ENCODE peak calls at places on chromosomes 4 and X, in seven cellular contexts. One of them, this sample, is unnamed.

GRCh38 chrX:12843061-12843667 is 23.7 kb upstream of the TLR7 start:
- DNase-seq in HepG2: no peak
- DNase-seq in SK-N-SH: no peak
- DNase-seq in GM12878: peak; percentile 15
- DNase-seq in HCT116: no peak
- DNase-seq in H1: no peak
- DNase-seq in K562: no peak
- DNase-seq in this sample: no peak

GRCh38 chr4:52199574-52200338 is 148.7 kb downstream of the SPATA18 start:
- DNase-seq in HepG2: peak; percentile 10
- DNase-seq in SK-N-SH: no peak
- DNase-seq in GM12878: no peak
- DNase-seq in HCT116: no peak
- DNase-seq in H1: no peak
- DNase-seq in K562: no peak
- DNase-seq in this sample: peak; percentile 36

GRCh38 chr4:85703098-85703497 is 228.1 kb downstream of the ARHGAP24 start:
- DNase-seq in HepG2: no peak
- DNase-seq in SK-N-SH: no peak
- DNase-seq in GM12878: no peak
- DNase-seq in HCT116: no peak
- DNase-seq in H1: no peak
- DNase-seq in K562: no peak
- DNase-seq in this sample: no peak

GRCh38 chrX:12249997-12250396 is 111.7 kb downstream of the FRMPD4 start:
- DNase-seq in HepG2: no peak
- DNase-seq in SK-N-SH: no peak
- DNase-seq in GM12878: no peak
- DNase-seq in HCT116: no peak
- DNase-seq in H1: no peak
- DNase-seq in K562: no peak
- DNase-seq in this sample: no peak

GRCh38 chr4:81164623-81165416 is 50.2 kb downstream of the PRKG2 start:
- DNase-seq in HepG2: peak; percentile 40
- DNase-seq in SK-N-SH: no peak
- DNase-seq in GM12878: no peak
- DNase-seq in HCT116: peak; percentile 92
- DNase-seq in H1: no peak
- DNase-seq in K562: no peak
- DNase-seq in this sample: no peak

GRCh38 chr4:13881880-13882279 is 254.4 kb upstream of the BOD1L1 start:
- DNase-seq in HepG2: no peak
- DNase-seq in SK-N-SH: no peak
- DNase-seq in GM12878: no peak
- DNase-seq in HCT116: no peak
- DNase-seq in H1: no peak
- DNase-seq in K562: no peak
- DNase-seq in this sample: no peak

GRCh38 chr4:75834772-75835154 is 67.5 kb downstream of the PPEF2 start:
- DNase-seq in HepG2: peak; percentile 12
- DNase-seq in SK-N-SH: no peak
- DNase-seq in GM12878: no peak
- DNase-seq in HCT116: no peak
- DNase-seq in H1: no peak
- DNase-seq in K562: no peak
- DNase-seq in this sample: no peak

GRCh38 chrX:106300656-106301055 is 132.6 kb downstream of the PWWP3B start:
- DNase-seq in HepG2: no peak
- DNase-seq in SK-N-SH: no peak
- DNase-seq in GM12878: no peak
- DNase-seq in HCT116: peak; percentile 67
- DNase-seq in H1: no peak
- DNase-seq in K562: no peak
- DNase-seq in this sample: peak; percentile 35

GRCh38 chrX:83658731-83659130 is 150.6 kb downstream of the POU3F4 start:
- DNase-seq in HepG2: peak; percentile 2
- DNase-seq in SK-N-SH: peak; percentile 8
- DNase-seq in GM12878: no peak
- DNase-seq in HCT116: no peak
- DNase-seq in H1: no peak
- DNase-seq in K562: no peak
- DNase-seq in this sample: no peak

GRCh38 chr4:167144605-167145004 is 89.7 kb downstream of the SPOCK3 start:
- DNase-seq in HepG2: no peak
- DNase-seq in SK-N-SH: no peak
- DNase-seq in GM12878: no peak
- DNase-seq in HCT116: no peak
- DNase-seq in H1: no peak
- DNase-seq in K562: no peak
- DNase-seq in this sample: no peak

GRCh38 chrX:108245462-108245861 is 153.9 kb downstream of the ATG4A start:
- DNase-seq in HepG2: no peak
- DNase-seq in SK-N-SH: no peak
- DNase-seq in GM12878: no peak
- DNase-seq in HCT116: no peak
- DNase-seq in H1: no peak
- DNase-seq in K562: no peak
- DNase-seq in this sample: no peak

GRCh38 chrX:12685541-12685940 is 105.7 kb upstream of the PRPS2 start:
- DNase-seq in HepG2: no peak
- DNase-seq in SK-N-SH: no peak
- DNase-seq in GM12878: no peak
- DNase-seq in HCT116: no peak
- DNase-seq in H1: no peak
- DNase-seq in K562: no peak
- DNase-seq in this sample: no peak

GRCh38 chr4:118032691-118033090 is 1.6 kb upstream of the NDST3 start:
- DNase-seq in HepG2: no peak
- DNase-seq in SK-N-SH: peak; percentile 11
- DNase-seq in GM12878: no peak
- DNase-seq in HCT116: peak; percentile 29
- DNase-seq in H1: no peak
- DNase-seq in K562: no peak
- DNase-seq in this sample: no peak

GRCh38 chr4:46329118-46329976 is 60.6 kb downstream of the GABRA2 start:
- DNase-seq in HepG2: peak; percentile 46
- DNase-seq in SK-N-SH: peak; percentile 2
- DNase-seq in GM12878: no peak
- DNase-seq in HCT116: no peak
- DNase-seq in H1: peak; percentile 7
- DNase-seq in K562: no peak
- DNase-seq in this sample: peak; percentile 77

GRCh38 chr4:71050809-71051208 is 57.4 kb downstream of the DCK start:
- DNase-seq in HepG2: no peak
- DNase-seq in SK-N-SH: no peak
- DNase-seq in GM12878: no peak
- DNase-seq in HCT116: no peak
- DNase-seq in H1: no peak
- DNase-seq in K562: no peak
- DNase-seq in this sample: no peak

GRCh38 chrX:53538781-53539180 is 104.6 kb upstream of the HSD17B10 start:
- DNase-seq in HepG2: no peak
- DNase-seq in SK-N-SH: no peak
- DNase-seq in GM12878: no peak
- DNase-seq in HCT116: no peak
- DNase-seq in H1: no peak
- DNase-seq in K562: no peak
- DNase-seq in this sample: no peak

GRCh38 chr4:128793859-128794667 is 15.4 kb upstream of the JADE1 start:
- DNase-seq in HepG2: no peak
- DNase-seq in SK-N-SH: no peak
- DNase-seq in GM12878: no peak
- DNase-seq in HCT116: no peak
- DNase-seq in H1: no peak
- DNase-seq in K562: no peak
- DNase-seq in this sample: no peak

GRCh38 chrX:40065291-40066046 is 32.3 kb downstream of the BCOR start:
- DNase-seq in HepG2: no peak
- DNase-seq in SK-N-SH: no peak
- DNase-seq in GM12878: no peak
- DNase-seq in HCT116: no peak
- DNase-seq in H1: no peak
- DNase-seq in K562: no peak
- DNase-seq in this sample: no peak

GRCh38 chr4:161522031-161522430 is 641.8 kb downstream of the FSTL5 start:
- DNase-seq in HepG2: no peak
- DNase-seq in SK-N-SH: no peak
- DNase-seq in GM12878: no peak
- DNase-seq in HCT116: no peak
- DNase-seq in H1: no peak
- DNase-seq in K562: no peak
- DNase-seq in this sample: no peak

GRCh38 chr4:169815606-169816005 is 57.9 kb upstream of the HPF1 start:
- DNase-seq in HepG2: peak; percentile 2
- DNase-seq in SK-N-SH: no peak
- DNase-seq in GM12878: no peak
- DNase-seq in HCT116: no peak
- DNase-seq in H1: no peak
- DNase-seq in K562: no peak
- DNase-seq in this sample: no peak

GRCh38 chrX:2371026-2371778 is 129.6 kb downstream of the DHRSX start:
- DNase-seq in HepG2: no peak
- DNase-seq in SK-N-SH: no peak
- DNase-seq in GM12878: no peak
- DNase-seq in HCT116: no peak
- DNase-seq in H1: peak; percentile 23
- DNase-seq in K562: peak; percentile 59
- DNase-seq in this sample: no peak
- TF ChIP-seq JUND in HepG2: no peak
- TF ChIP-seq JUND in SK-N-SH: no peak
- TF ChIP-seq JUND in GM12878: no peak
- TF ChIP-seq JUND in HCT116: no peak
- TF ChIP-seq JUND in H1: no peak
- TF ChIP-seq JUND in K562: no peak
- TF ChIP-seq JUND in this sample: no peak

GRCh38 chr4:150391052-150391451 is 190.9 kb upstream of the MAB21L2 start:
- DNase-seq in HepG2: no peak
- DNase-seq in SK-N-SH: no peak
- DNase-seq in GM12878: no peak
- DNase-seq in HCT116: no peak
- DNase-seq in H1: no peak
- DNase-seq in K562: no peak
- DNase-seq in this sample: no peak

GRCh38 chr4:150389896-150390530 is 191.9 kb upstream of the MAB21L2 start:
- DNase-seq in HepG2: no peak
- DNase-seq in SK-N-SH: no peak
- DNase-seq in GM12878: no peak
- DNase-seq in HCT116: no peak
- DNase-seq in H1: no peak
- DNase-seq in K562: no peak
- DNase-seq in this sample: no peak

GRCh38 chr4:150385606-150386005 is 196.3 kb upstream of the MAB21L2 start:
- DNase-seq in HepG2: no peak
- DNase-seq in SK-N-SH: no peak
- DNase-seq in GM12878: no peak
- DNase-seq in HCT116: no peak
- DNase-seq in H1: no peak
- DNase-seq in K562: no peak
- DNase-seq in this sample: peak; percentile 12

GRCh38 chr4:150390531-150390910 is 191.4 kb upstream of the MAB21L2 start:
- DNase-seq in HepG2: no peak
- DNase-seq in SK-N-SH: no peak
- DNase-seq in GM12878: no peak
- DNase-seq in HCT116: no peak
- DNase-seq in H1: no peak
- DNase-seq in K562: no peak
- DNase-seq in this sample: no peak

GRCh38 chr4:150387983-150388382 is 194.0 kb upstream of the MAB21L2 start:
- DNase-seq in HepG2: no peak
- DNase-seq in SK-N-SH: no peak
- DNase-seq in GM12878: no peak
- DNase-seq in HCT116: no peak
- DNase-seq in H1: no peak
- DNase-seq in K562: no peak
- DNase-seq in this sample: no peak
- TF ChIP-seq JUND in HepG2: no peak
- TF ChIP-seq JUND in SK-N-SH: no peak
- TF ChIP-seq JUND in GM12878: no peak
- TF ChIP-seq JUND in HCT116: no peak
- TF ChIP-seq JUND in H1: no peak
- TF ChIP-seq JUND in K562: no peak
- TF ChIP-seq JUND in this sample: no peak

GRCh38 chr4:124265701-124266100 is 446.8 kb downstream of the ANKRD50 start:
- DNase-seq in HepG2: no peak
- DNase-seq in SK-N-SH: no peak
- DNase-seq in GM12878: no peak
- DNase-seq in HCT116: no peak
- DNase-seq in H1: no peak
- DNase-seq in K562: no peak
- DNase-seq in this sample: no peak

GRCh38 chr4:124266706-124267105 is 445.8 kb downstream of the ANKRD50 start:
- DNase-seq in HepG2: no peak
- DNase-seq in SK-N-SH: no peak
- DNase-seq in GM12878: no peak
- DNase-seq in HCT116: no peak
- DNase-seq in H1: no peak
- DNase-seq in K562: no peak
- DNase-seq in this sample: no peak

GRCh38 chr4:124262211-124263179 is 450.0 kb downstream of the ANKRD50 start:
- DNase-seq in HepG2: peak; percentile 53
- DNase-seq in SK-N-SH: peak; percentile 49
- DNase-seq in GM12878: peak; percentile 11
- DNase-seq in HCT116: peak; percentile 79
- DNase-seq in H1: peak; percentile 19
- DNase-seq in K562: peak; percentile 54
- DNase-seq in this sample: no peak
- TF ChIP-seq JUND in HepG2: no peak
- TF ChIP-seq JUND in SK-N-SH: no peak
- TF ChIP-seq JUND in GM12878: no peak
- TF ChIP-seq JUND in HCT116: no peak
- TF ChIP-seq JUND in H1: no peak
- TF ChIP-seq JUND in K562: no peak
- TF ChIP-seq JUND in this sample: no peak

DNA sequence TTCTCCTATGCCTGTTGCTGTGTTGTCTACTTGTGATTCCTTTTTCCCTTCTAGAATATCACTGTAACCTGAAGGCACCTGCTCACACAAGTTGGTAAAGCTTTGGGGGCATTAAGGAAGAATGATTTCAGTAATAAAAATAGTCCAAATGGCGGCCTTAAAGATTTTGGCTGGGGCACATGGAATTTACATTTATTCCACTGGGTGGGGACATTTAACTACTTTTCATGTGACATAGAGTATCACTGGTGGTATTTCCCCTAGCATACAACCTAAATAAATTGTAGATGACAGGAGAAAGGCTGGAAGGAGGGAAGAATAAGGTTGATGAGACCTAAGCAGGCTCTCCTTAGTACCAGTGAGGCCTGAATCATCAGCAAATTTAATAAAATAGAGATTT is 121.8 kb upstream of the EDA2R start:
- DNase-seq in HepG2: no peak
- DNase-seq in SK-N-SH: no peak
- DNase-seq in GM12878: no peak
- DNase-seq in HCT116: no peak
- DNase-seq in H1: no peak
- DNase-seq in K562: no peak
- DNase-seq in this sample: peak; percentile 45
- TF ChIP-seq JUND in HepG2: no peak
- TF ChIP-seq JUND in SK-N-SH: no peak
- TF ChIP-seq JUND in GM12878: no peak
- TF ChIP-seq JUND in HCT116: no peak
- TF ChIP-seq JUND in H1: no peak
- TF ChIP-seq JUND in K562: no peak
- TF ChIP-seq JUND in this sample: no peak

GRCh38 chrX:155612312-155613224 is at the start of gene TMLHE:
- DNase-seq in HepG2: peak; percentile 41
- DNase-seq in SK-N-SH: peak; percentile 76
- DNase-seq in GM12878: peak; percentile 4
- DNase-seq in HCT116: peak; percentile 19
- DNase-seq in H1: no peak
- DNase-seq in K562: peak; percentile 75
- DNase-seq in this sample: peak; percentile 50
- TF ChIP-seq JUND in HepG2: no peak
- TF ChIP-seq JUND in SK-N-SH: no peak
- TF ChIP-seq JUND in GM12878: no peak
- TF ChIP-seq JUND in HCT116: no peak
- TF ChIP-seq JUND in H1: no peak
- TF ChIP-seq JUND in K562: no peak
- TF ChIP-seq JUND in this sample: no peak